ENCODE peak calls at places on chromosomes 16 and 17, in six cellular contexts. J is GM12865; K is HS-5; B is GM10248; N is effector memory CD4-positive, alpha-beta T cell; V is Caki2. R is an unnamed sample.
A peak's percentile ranks its signal among the peaks of the same experiment; 100 is the strongest.

GRCh38 chr16:26905336-26905735 is 161.4 kb upstream of the C16orf82 start:
- DNase-seq in J (no peak), K (no peak), B (no peak), N (no peak), V (no peak), R (no peak)

GRCh38 chr17:77831497-77832179 is 126.9 kb upstream of the TNRC6C start:
- DNase-seq in J (no peak), K (no peak), B (no peak), N (no peak), V (peak; percentile 62), R (no peak)

GRCh38 chr16:82192665-82193064 is 22.6 kb upstream of the MPHOSPH6 start:
- DNase-seq in J (peak; percentile 6), K (peak; percentile 44), B (no peak), N (no peak), V (no peak), R (no peak)

GRCh38 chr16:8458481-8458880 is 131.8 kb downstream of the TMEM114 start:
- DNase-seq in J (no peak), K (no peak), B (no peak), N (no peak), V (no peak), R (no peak)

GRCh38 chr17:58998871-58999270 is 107.8 kb downstream of the TRIM37 start:
- DNase-seq in J (no peak), K (no peak), B (no peak), N (no peak), V (no peak), R (no peak)

GRCh38 chr17:80949451-80950421 is 41.9 kb upstream of the CHMP6 start:
- DNase-seq in J (no peak), K (no peak), B (no peak), N (no peak), V (no peak), R (no peak)

GRCh38 chr17:20105539-20106291 is 96.6 kb downstream of the SPECC1 start:
- DNase-seq in J (peak; percentile 19), K (no peak), B (no peak), N (no peak), V (no peak), R (no peak)

GRCh38 chr16:9919460-9919859 is 262.8 kb downstream of the GRIN2A start:
- DNase-seq in J (no peak), K (no peak), B (no peak), N (no peak), V (no peak), R (no peak)

GRCh38 chr17:39132192-39132600 is 19.2 kb downstream of the PLXDC1 start:
- DNase-seq in J (no peak), K (peak; percentile 32), B (no peak), N (no peak), V (no peak), R (no peak)

GRCh38 chr16:67542464-67542863 is 13.8 kb downstream of the RIPOR1 start:
- DNase-seq in J (peak; percentile 88), K (no peak), B (peak; percentile 79), N (peak; percentile 79), V (peak; percentile 57), R (no peak)

GRCh38 chr17:79741751-79742588 is 11.2 kb downstream of the ENPP7 start:
- DNase-seq in J (peak; percentile 65), K (no peak), B (peak; percentile 85), N (peak; percentile 50), V (peak; percentile 68), R (peak; percentile 50)

GRCh38 chr17:57724038-57724728 is 20.9 kb downstream of the CCDC182 start:
- DNase-seq in J (peak; percentile 67), K (no peak), B (peak; percentile 60), N (no peak), V (peak; percentile 74), R (no peak)

GRCh38 chr17:51251010-51251409 is 8.8 kb downstream of the MBTD1 start:
- DNase-seq in J (no peak), K (no peak), B (no peak), N (no peak), V (no peak), R (no peak)

GRCh38 chr16:17607075-17607509 is 136.3 kb upstream of the XYLT1 start:
- DNase-seq in J (no peak), K (no peak), B (no peak), N (no peak), V (no peak), R (no peak)

GRCh38 chr17:81199482-81199830 is 23.3 kb downstream of the CEP131 start:
- DNase-seq in J (no peak), K (no peak), B (no peak), N (no peak), V (no peak), R (no peak)

GRCh38 chr17:27751622-27752490 is 48.5 kb downstream of the NOS2 start:
- DNase-seq in J (no peak), K (no peak), B (no peak), N (no peak), V (no peak), R (no peak)

GRCh38 chr17:5693821-5694220 is 109.5 kb upstream of the NLRP1 start:
- DNase-seq in J (no peak), K (no peak), B (no peak), N (no peak), V (no peak), R (no peak)

GRCh38 chr16:24036614-24037013 is 200.8 kb downstream of the PRKCB start:
- DNase-seq in J (peak; percentile 52), K (no peak), B (peak; percentile 66), N (no peak), V (peak; percentile 21), R (no peak)

GRCh38 chr17:4710693-4711634 is 532 bp downstream of the ARRB2 start:
- DNase-seq in J (peak; percentile 42), K (no peak), B (no peak), N (peak; percentile 13), V (no peak), R (no peak)

GRCh38 chr17:79836952-79837887 is 2.0 kb downstream of the CBX4 start:
- DNase-seq in J (peak; percentile 90), K (no peak), B (peak; percentile 76), N (no peak), V (peak; percentile 61), R (no peak)

R was measured in NCI-H1092.